ENCODE peak calls at places on chromosomes 11 and 22, in five cellular contexts. G, T, R, I and Q are unnamed samples.
A peak's percentile ranks its signal among the peaks of the same experiment; 100 is the strongest.

GRCh38 chr22:33438273-33438672 is 380.1 kb upstream of the SYN3 start:
- DNase-seq in G (no peak), T (peak; percentile 56), R (no peak), I (no peak), Q (peak; percentile 47)

GRCh38 chr11:60615497-60615896 is 83.9 kb upstream of the MS4A8 start:
- DNase-seq in G (no peak), T (no peak), R (no peak), I (no peak), Q (no peak)

GRCh38 chr11:75966546-75967287 is 151.7 kb downstream of the UVRAG start:
- DNase-seq in G (no peak), T (no peak), R (no peak), I (no peak), Q (no peak)

GRCh38 chr11:5891216-5891800 is 1.7 kb upstream of the OR52E5 start:
- DNase-seq in G (no peak), T (no peak), R (no peak), I (no peak), Q (no peak)

GRCh38 chr11:23961503-23962338 is 535.1 kb upstream of the LUZP2 start:
- DNase-seq in G (no peak), T (no peak), R (no peak), I (no peak), Q (no peak)

GRCh38 chr11:133898770-133899115 is 53.4 kb upstream of the SPATA19 start:
- DNase-seq in G (no peak), T (no peak), R (no peak), I (peak; percentile 36), Q (no peak)

GRCh38 chr11:71114124-71114851 is 138.1 kb downstream of the SHANK2 start:
- DNase-seq in G (no peak), T (no peak), R (no peak), I (no peak), Q (no peak)

GRCh38 chr11:75944515-75944914 is 129.5 kb downstream of the UVRAG start:
- DNase-seq in G (no peak), T (no peak), R (no peak), I (no peak), Q (no peak)

GRCh38 chr11:106482920-106483761 is 405.7 kb downstream of the AASDHPPT start:
- DNase-seq in G (no peak), T (no peak), R (peak; percentile 7), I (no peak), Q (peak; percentile 91)

GRCh38 chr11:69157156-69157821 is 1.6 kb downstream of the SMIM38 start:
- DNase-seq in G (peak; percentile 69), T (no peak), R (peak; percentile 86), I (no peak), Q (no peak)

GRCh38 chr11:78749243-78749730 is 174.6 kb upstream of the NARS2 start:
- DNase-seq in G (no peak), T (no peak), R (no peak), I (no peak), Q (no peak)

GRCh38 chr11:26974068-26974790 is 19.7 kb upstream of the FIBIN start:
- DNase-seq in G (no peak), T (no peak), R (no peak), I (no peak), Q (no peak)

GRCh38 chr11:1460396-1460795 is 26.2 kb downstream of the MOB2 start:
- DNase-seq in G (peak; percentile 69), T (peak; percentile 48), R (peak; percentile 89), I (no peak), Q (no peak)

GRCh38 chr22:28883917-28884753 is 763 bp downstream of the ZNRF3 start:
- DNase-seq in G (peak; percentile 60), T (peak; percentile 27), R (no peak), I (peak; percentile 73), Q (peak; percentile 50)

GRCh38 chr11:111526501-111526900 is 11.9 kb downstream of the HOATZ start:
- DNase-seq in G (no peak), T (no peak), R (no peak), I (no peak), Q (peak; percentile 2)

GRCh38 chr11:102138677-102139076 is 28.4 kb downstream of the YAP1 start:
- DNase-seq in G (no peak), T (no peak), R (no peak), I (no peak), Q (no peak)

GRCh38 chr11:69442807-69443137 is 38.7 kb upstream of the LINC01488 start:
- DNase-seq in G (peak; percentile 55), T (peak; percentile 34), R (no peak), I (no peak), Q (peak; percentile 77)

GRCh38 chr22:22818202-22818538 is 69.4 kb upstream of the IGLL5 start:
- DNase-seq in G (no peak), T (no peak), R (no peak), I (peak; percentile 34), Q (no peak)

GRCh38 chr11:70243912-70244652 is 26.4 kb upstream of the PPFIA1 start:
- DNase-seq in G (no peak), T (no peak), R (no peak), I (no peak), Q (peak; percentile 81)

GRCh38 chr22:27776410-27776958 is 25.1 kb downstream of the MN1 start:
- DNase-seq in G (no peak), T (no peak), R (no peak), I (no peak), Q (no peak)

GRCh38 chr11:29518389-29519174 is 498.2 kb downstream of the KCNA4 start:
- DNase-seq in G (no peak), T (no peak), R (no peak), I (no peak), Q (peak; percentile 6)

GRCh38 chr11:69828971-69829344 is 9.7 kb upstream of the FGF3 start:
- DNase-seq in G (peak; percentile 9), T (no peak), R (no peak), I (no peak), Q (no peak)

GRCh38 chr11:131099013-131099412 is 182.7 kb upstream of the SNX19 start:
- DNase-seq in G (no peak), T (no peak), R (no peak), I (no peak), Q (peak; percentile 55)

GRCh38 chr22:37205046-37205445 is 7.2 kb downstream of the SSTR3 start:
- DNase-seq in G (peak; percentile 36), T (no peak), R (no peak), I (no peak), Q (no peak)

GRCh38 chr11:1763336-1763795 is 361 bp downstream of the CTSD start:
- DNase-seq in G (peak; percentile 55), T (no peak), R (no peak), I (no peak), Q (no peak)

GRCh38 chr22:50734343-50734771 is 3.6 kb upstream of the ACR start:
- DNase-seq in G (no peak), T (no peak), R (no peak), I (peak; percentile 63), Q (no peak)

GRCh38 chr22:27122561-27122960 is 465.2 kb downstream of the MIAT start:
- DNase-seq in G (no peak), T (no peak), R (no peak), I (no peak), Q (no peak)

GRCh38 chr11:45798793-45799441 is 6.0 kb upstream of the SLC35C1 start:
- DNase-seq in G (no peak), T (peak; percentile 44), R (no peak), I (peak; percentile 37), Q (no peak)

GRCh38 chr22:36729321-36729720 is 25.8 kb upstream of the CACNG2 start:
- DNase-seq in G (no peak), T (no peak), R (no peak), I (no peak), Q (no peak)

GRCh38 chr11:72228229-72228843 is 3.8 kb downstream of the INPPL1 start:
- DNase-seq in G (peak; percentile 45), T (no peak), R (no peak), I (peak; percentile 69), Q (no peak)

GRCh38 chr22:22855617-22856308 is 31.9 kb upstream of the IGLL5 start:
- DNase-seq in G (no peak), T (no peak), R (no peak), I (no peak), Q (no peak)

GRCh38 chr22:46652081-46652929 is 32.1 kb downstream of the GRAMD4 start:
- DNase-seq in G (no peak), T (no peak), R (no peak), I (no peak), Q (no peak)

GRCh38 chr22:34035209-34035608 is 114.9 kb upstream of the LARGE1 start:
- DNase-seq in G (no peak), T (no peak), R (no peak), I (no peak), Q (no peak)

GRCh38 chr22:42769574-42770447 is 49.1 kb upstream of the A4GALT start:
- DNase-seq in G (peak; percentile 79), T (peak; percentile 61), R (no peak), I (no peak), Q (no peak)

GRCh38 chr11:125082611-125083311 is 19.7 kb downstream of the SLC37A2 start:
- DNase-seq in G (no peak), T (no peak), R (no peak), I (no peak), Q (peak; percentile 94)

GRCh38 chr22:44204937-44205712 is 24.4 kb downstream of the PARVG start:
- DNase-seq in G (no peak), T (no peak), R (no peak), I (peak; percentile 55), Q (no peak)

GRCh38 chr11:93651052-93651451 is 10.4 kb upstream of the CEP295 start:
- DNase-seq in G (no peak), T (no peak), R (no peak), I (no peak), Q (no peak)

GRCh38 chr11:120012245-120012644 is 125.7 kb downstream of the TRIM29 start:
- DNase-seq in G (no peak), T (no peak), R (no peak), I (no peak), Q (no peak)

GRCh38 chr11:34915136-34916013 is 804 bp downstream of the APIP start:
- DNase-seq in G (no peak), T (peak; percentile 38), R (no peak), I (no peak), Q (no peak)